ENCODE peak calls at places on chromosomes 7 and 10, in four cellular contexts. J is heart left ventricle, F is cardiac muscle cell, K is kidney. T is an unnamed sample. For H3K4me1, the result is how much of the 10 kb centered on the place peaks cover.

GRCh38 chr10:24255115-24255895 is 46.4 kb downstream of the KIAA1217 start:
- DNase-seq in J (no peak), F (no peak), K (peak), T (no peak)

GRCh38 chr7:603152-603941 is 83.7 kb upstream of the PDGFA start:
- DNase-seq in J (peak), F (no peak), K (peak), T (peak)

GRCh38 chr10:26214538-26215461 is 1.8 kb upstream of the GAD2 start:
- DNase-seq in J (no peak), F (no peak), K (no peak), T (no peak)

GRCh38 chr10:72692897-72693598 is 1.1 kb downstream of the MCU start:
- DNase-seq in J (no peak), F (peak), K (no peak), T (no peak)

GRCh38 chr7:109997837-109998236 is 1093.1 kb upstream of the LRRN3 start:
- DNase-seq in J (no peak), F (no peak), K (no peak), T (no peak)

GRCh38 chr10:6755891-6756460 is 175.9 kb upstream of the PRKCQ start:
- DNase-seq in J (no peak), F (no peak), K (no peak), T (no peak)

GRCh38 chr7:3791327-3791726 is 490.3 kb downstream of the SDK1 start:
- DNase-seq in J (no peak), F (no peak), K (no peak), T (no peak)

GRCh38 chr7:50197547-50197946 is 104.5 kb upstream of the ZPBP start:
- DNase-seq in J (no peak), F (no peak), K (peak), T (no peak)

GRCh38 chr7:76316984-76317781 is 14.7 kb downstream of the HSPB1 start:
- DNase-seq in J (peak), F (no peak), K (peak), T (no peak)

GRCh38 chr10:102115775-102116174 is 4.4 kb downstream of the LDB1 start:
- DNase-seq in J (no peak), F (peak), K (no peak), T (no peak)

GRCh38 chr7:13778967-13779366 is 210.5 kb downstream of the ETV1 start:
- DNase-seq in J (no peak), F (peak), K (no peak), T (peak)

GRCh38 chr10:132035476-132035875 is 30.3 kb upstream of the JAKMIP3 start:
- DNase-seq in J (no peak), F (no peak), K (peak), T (no peak)
- H3K4me3 ChIP-seq in J (no peak), F (no peak), K (no peak), T (no peak)

GRCh38 chr10:133004991-133005390 is 62.6 kb upstream of the CFAP46 start:
- DNase-seq in J (no peak), F (no peak), K (peak), T (no peak)
- H3K4me1 ChIP-seq in J (under half), F (under half), K (under half), T (under half)

DNA sequence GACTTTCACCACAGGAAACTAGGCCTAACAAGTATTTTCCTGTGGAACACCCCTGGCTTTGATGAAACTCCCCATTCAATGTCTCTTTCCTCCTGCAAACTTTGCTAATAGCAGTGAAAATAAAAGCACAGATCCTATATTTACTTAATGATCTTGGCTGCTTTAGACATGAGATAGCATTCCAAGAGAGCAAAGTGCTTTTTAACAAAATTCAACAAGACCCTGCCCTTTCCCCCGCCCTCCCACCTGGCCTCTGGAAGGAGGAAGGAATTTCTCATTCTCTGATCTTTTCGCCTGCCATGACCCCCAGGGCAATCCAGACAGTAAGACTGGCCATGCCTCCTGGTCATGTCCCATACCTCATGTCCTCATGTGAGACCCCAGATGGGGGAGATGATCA is 185.7 kb downstream of the KCNMA1 start:
- DNase-seq in J (no peak), F (no peak), K (no peak), T (no peak)
- H3K4me3 ChIP-seq in J (no peak), F (no peak), K (no peak), T (no peak)

DNA sequence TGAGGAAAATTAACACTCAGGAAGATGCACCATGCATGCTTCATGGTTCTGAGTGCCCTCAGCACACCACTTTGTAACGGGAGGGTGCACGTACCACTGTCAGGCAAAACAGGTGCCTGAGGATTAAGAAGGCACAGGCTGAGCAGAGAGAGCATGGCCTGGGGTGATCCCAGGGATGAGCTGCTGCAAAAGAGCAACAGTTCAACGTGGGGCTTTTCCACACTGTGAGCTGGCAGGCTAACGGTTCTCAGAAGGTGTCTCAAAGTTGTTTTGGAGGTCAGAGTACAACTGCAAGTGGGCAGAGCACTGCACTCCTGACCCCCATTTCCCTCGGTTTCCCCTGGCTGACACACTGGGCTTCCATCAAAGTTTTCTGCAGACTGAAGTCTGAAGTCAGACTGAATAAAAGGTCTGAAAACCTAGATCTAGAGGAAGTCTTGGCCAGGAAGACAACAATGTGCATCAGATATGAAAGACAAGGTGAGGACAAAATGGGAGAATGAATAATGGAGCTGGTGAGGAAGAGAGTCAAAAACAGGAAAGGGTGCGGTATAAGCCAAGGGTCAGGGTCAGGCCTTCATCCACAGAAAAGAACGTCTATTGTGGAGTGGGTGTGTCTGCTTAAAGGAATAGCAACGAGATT is 20.5 kb downstream of the ZNF438 start:
- DNase-seq in J (no peak), F (no peak), K (no peak), T (no peak)
- H3K4me1 ChIP-seq in J (under half), F (under half), K (under half), T (under half)

GRCh38 chr7:143892527-143893300 is 9.3 kb downstream of the TCAF1 start:
- DNase-seq in J (no peak), F (peak), K (no peak), T (no peak)
- H3K4me3 ChIP-seq in J (no peak), F (no peak), K (no peak), T (no peak)

GRCh38 chr10:100790761-100791208 is 45.4 kb downstream of the PAX2 start:
- DNase-seq in J (no peak), F (no peak), K (no peak), T (peak)
- H3K4me1 ChIP-seq in J (under half), F (under half), K (under half), T (under half)

GRCh38 chr10:115093286-115093775 is at the start of gene ATRNL1:
- DNase-seq in J (peak), F (peak), K (peak), T (peak)

GRCh38 chr10:115094605-115095004 is 1.4 kb downstream of the ATRNL1 start:
- DNase-seq in J (no peak), F (no peak), K (no peak), T (no peak)

GRCh38 chr10:115093776-115094361 is 704 bp downstream of the ATRNL1 start:
- DNase-seq in J (no peak), F (no peak), K (peak), T (peak)

GRCh38 chr10:115092555-115093285 is 445 bp upstream of the ATRNL1 start:
- DNase-seq in J (peak), F (peak), K (peak), T (peak)

GRCh38 chr10:115092258-115092554 is 959 bp upstream of the ATRNL1 start:
- DNase-seq in J (no peak), F (no peak), K (no peak), T (no peak)
- H3K4me3 ChIP-seq in J (peak), F (peak), K (peak), T (peak)